ENCODE peak calls at places on chromosomes 13 and 19, in six cellular contexts. C is PC-3; E is activated CD4-positive, CD25-positive, alpha-beta regulatory T cell treated with anti-CD3 and anti-CD28 coated beads, Interleukin-2, amount 50 U/mL, for 16 hours; V is stimulated activated CD4-positive, alpha-beta T cell treated with anti-CD3 and anti-CD28 coated beads, Interleukin-2, amount 100 ng/mL, for 48 hours; L is iris pigment epithelial cell; Y is Calu3. S is an unnamed sample.

GRCh38 chr19:36819130-36819630 is 19.0 kb downstream of the ZNF790 start:
- DNase-seq in C (no peak), E (no peak), V (no peak), L (no peak), Y (no peak), S (no peak)

GRCh38 chr13:24328145-24328544 is 18.8 kb downstream of the C1QTNF9 start:
- DNase-seq in C (no peak), E (no peak), V (no peak), L (no peak), Y (no peak), S (no peak)

GRCh38 chr13:85798999-85799646 is at the start of gene SLITRK6:
- DNase-seq in C (peak), E (no peak), V (no peak), L (peak), Y (peak), S (no peak)

GRCh38 chr13:50127017-50127725 is 111.9 kb downstream of the KCNRG start:
- DNase-seq in C (no peak), E (peak), V (no peak), L (peak), Y (no peak), S (no peak)

GRCh38 chr13:46743191-46743590 is 53.8 kb downstream of the ESD start:
- DNase-seq in C (no peak), E (no peak), V (no peak), L (peak), Y (no peak), S (no peak)

GRCh38 chr19:6071103-6071485 is 39.2 kb downstream of the RFX2 start:
- DNase-seq in C (peak), E (no peak), V (no peak), L (peak), Y (no peak), S (no peak)

GRCh38 chr19:41746593-41747227 is 8.6 kb upstream of the CEACAM6 start:
- DNase-seq in C (peak), E (no peak), V (peak), L (peak), Y (peak), S (peak)

GRCh38 chr13:34591163-34591562 is 350.9 kb upstream of the NBEA start:
- DNase-seq in C (no peak), E (no peak), V (no peak), L (no peak), Y (no peak), S (no peak)

GRCh38 chr19:45955905-45956608 is 17.6 kb downstream of the NOVA2 start:
- DNase-seq in C (peak), E (no peak), V (no peak), L (peak), Y (peak), S (peak)

GRCh38 chr13:112902669-112903068 is 66.3 kb upstream of the MCF2L start:
- DNase-seq in C (no peak), E (no peak), V (no peak), L (no peak), Y (no peak), S (no peak)

S was measured in NK-92 treated with Interleukin-12 subunit alpha and Interleukin-12 subunit beta, amount 100 ng/mL, for 24 hours.